ENCODE peak calls at places on chromosomes 7 and 10, in seven cellular contexts. D, N, U, B, W, G and R are unnamed samples.
A peak's percentile ranks its signal among the peaks of the same experiment; 100 is the strongest.

GRCh38 chr7:20201380-20201779 is 15.8 kb downstream of the MACC1 start:
- DNase-seq in D (no peak), N (no peak), U (no peak), B (no peak), W (no peak), G (no peak), R (no peak)

GRCh38 chr10:133274751-133275682 is 1.7 kb downstream of the ADAM8 start:
- DNase-seq in D (peak; percentile 90), N (no peak), U (no peak), B (no peak), W (peak; percentile 44), G (no peak), R (no peak)

GRCh38 chr7:39432368-39432767 is 133.8 kb upstream of the YAE1 start:
- DNase-seq in D (no peak), N (no peak), U (no peak), B (no peak), W (no peak), G (no peak), R (no peak)

GRCh38 chr10:69474688-69475432 is 23.6 kb downstream of the TSPAN15 start:
- DNase-seq in D (no peak), N (no peak), U (peak; percentile 62), B (peak; percentile 17), W (no peak), G (peak; percentile 51), R (no peak)

GRCh38 chr7:15723840-15724239 is 37.4 kb upstream of the MEOX2 start:
- DNase-seq in D (no peak), N (no peak), U (no peak), B (no peak), W (no peak), G (no peak), R (no peak)

GRCh38 chr10:43375401-43376020 is 4.1 kb downstream of the FXYD4 start:
- DNase-seq in D (no peak), N (peak; percentile 15), U (no peak), B (no peak), W (no peak), G (no peak), R (no peak)

GRCh38 chr10:50604049-50604640 is 19.6 kb downstream of the SGMS1 start:
- DNase-seq in D (no peak), N (no peak), U (no peak), B (no peak), W (no peak), G (no peak), R (no peak)

GRCh38 chr7:18472161-18472483 is 23.4 kb upstream of the HDAC9 start:
- DNase-seq in D (no peak), N (no peak), U (no peak), B (no peak), W (no peak), G (no peak), R (no peak)

GRCh38 chr10:28291881-28292297 is 11.0 kb downstream of the MPP7 start:
- DNase-seq in D (no peak), N (no peak), U (peak; percentile 82), B (peak; percentile 53), W (no peak), G (peak; percentile 93), R (no peak)

GRCh38 chr7:154736389-154736788 is 266.5 kb downstream of the PAXIP1 start:
- DNase-seq in D (no peak), N (no peak), U (no peak), B (no peak), W (no peak), G (no peak), R (no peak)

DNA sequence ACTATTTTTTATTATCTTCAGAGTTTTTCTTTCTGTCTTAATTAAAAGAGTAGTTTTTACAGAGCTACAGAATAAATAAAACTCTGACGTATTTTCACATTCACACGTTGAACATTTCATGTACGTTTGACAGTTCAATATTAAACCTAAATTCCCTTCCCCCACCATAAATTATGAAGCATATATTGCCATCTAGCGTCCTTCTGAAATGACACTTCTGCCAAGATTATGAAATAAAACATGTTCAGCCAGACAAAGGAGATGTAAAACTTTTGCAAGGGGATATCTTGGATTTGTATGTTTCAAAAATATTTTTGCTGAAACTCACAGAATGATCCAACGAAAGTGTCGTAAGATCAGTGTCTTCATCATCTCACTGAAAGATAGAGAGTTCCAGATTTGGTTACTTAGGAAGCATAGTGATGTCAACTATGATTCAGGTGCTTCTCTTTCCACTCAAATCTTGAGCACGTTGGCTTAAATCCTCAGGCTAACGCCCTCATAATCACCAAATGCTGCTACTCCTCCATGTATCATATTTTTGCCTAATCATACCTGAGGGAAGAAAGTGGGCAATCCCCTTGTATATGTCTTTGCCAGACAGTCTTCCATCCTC is 904.3 kb downstream of the XPNPEP1 start:
- DNase-seq in D (no peak), N (no peak), U (no peak), B (no peak), W (no peak), G (no peak), R (no peak)
- TF ChIP-seq CTCF in D (no peak), N (no peak), U (no peak), B (no peak), W (no peak), G (peak; percentile 20), R (no peak)

GRCh38 chr7:73738612-73739386 is at the start of gene ABHD11:
- DNase-seq in D (peak; percentile 97), N (peak; percentile 100), U (peak; percentile 98), B (peak; percentile 73), W (peak; percentile 98), G (peak; percentile 93), R (peak; percentile 96)
- TF ChIP-seq CTCF in D (no peak), N (no peak), U (no peak), B (no peak), W (no peak), G (no peak), R (no peak)

GRCh38 chr10:120513307-120513706 is 56.3 kb downstream of the PLPP4 start:
- DNase-seq in D (no peak), N (no peak), U (no peak), B (no peak), W (no peak), G (no peak), R (no peak)
- TF ChIP-seq CTCF in D (no peak), N (no peak), U (no peak), B (no peak), W (no peak), G (no peak), R (no peak)

GRCh38 chr10:77912576-77912975 is 14.0 kb downstream of the DLG5 start:
- DNase-seq in D (no peak), N (no peak), U (no peak), B (no peak), W (no peak), G (no peak), R (no peak)

GRCh38 chr10:77909755-77910375 is 16.7 kb downstream of the DLG5 start:
- DNase-seq in D (no peak), N (no peak), U (peak; percentile 49), B (no peak), W (no peak), G (peak; percentile 84), R (no peak)

GRCh38 chr10:77913090-77913489 is 13.5 kb downstream of the DLG5 start:
- DNase-seq in D (no peak), N (no peak), U (no peak), B (no peak), W (no peak), G (no peak), R (no peak)

GRCh38 chr10:77910524-77911145 is 15.9 kb downstream of the DLG5 start:
- DNase-seq in D (no peak), N (no peak), U (no peak), B (no peak), W (no peak), G (no peak), R (no peak)

DNA sequence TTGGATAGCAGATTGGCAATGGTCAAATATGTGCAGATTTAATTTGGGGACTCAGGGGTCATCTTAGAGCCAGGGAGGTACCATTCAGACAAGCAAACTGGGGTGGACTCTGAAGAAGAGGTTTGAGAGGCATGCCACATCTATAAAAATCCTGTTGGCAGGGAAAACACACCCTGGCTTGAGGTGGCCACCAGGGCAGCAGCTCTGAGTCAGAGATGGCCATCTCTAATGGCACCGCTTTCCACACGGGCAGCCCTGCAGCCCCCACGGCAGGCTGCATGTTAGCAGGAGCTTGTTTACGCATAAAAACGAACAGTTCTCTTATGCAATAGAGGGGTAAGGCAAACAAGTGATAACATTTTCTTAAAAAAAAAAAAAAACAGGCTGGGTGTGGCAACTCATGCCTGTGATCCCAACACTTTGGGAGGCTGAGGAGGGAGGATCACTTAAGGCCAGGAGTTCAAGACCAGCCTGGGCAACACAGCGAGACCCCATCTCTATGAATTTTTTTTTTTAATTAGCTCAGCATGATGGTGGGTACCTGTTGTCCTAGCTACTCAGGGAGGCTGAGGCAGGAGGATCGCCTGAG is 14.9 kb downstream of the DLG5 start:
- DNase-seq in D (no peak), N (no peak), U (no peak), B (no peak), W (no peak), G (peak; percentile 47), R (no peak)
- TF ChIP-seq CTCF in D (no peak), N (no peak), U (no peak), B (peak; percentile 16), W (peak; percentile 10), G (no peak), R (no peak)